ENCODE peak calls at places on chromosomes 5 and 9, in six cellular contexts. W is NCI-H2081, B is tibial artery, G is fibroblast of gingiva, X is NCI-H1105, Y is substantia nigra. S is an unnamed sample.

GRCh38 chr5:39178171-39178570 is 41.2 kb downstream of the FYB1 start:
- DNase-seq in Y (no peak), B (no peak), X (no peak), W (no peak), G (no peak), S (no peak)

GRCh38 chr9:32264171-32264862 is 120.1 kb upstream of the ACO1 start:
- DNase-seq in B (no peak), X (no peak), G (no peak), Y (no peak), W (no peak), S (peak)

GRCh38 chr9:131656356-131657030 is 83.4 kb downstream of the RAPGEF1 start:
- DNase-seq in Y (peak), W (no peak), B (peak), G (no peak), X (no peak), S (no peak)

GRCh38 chr5:73115399-73116051 is 4.8 kb upstream of the TMEM171 start:
- DNase-seq in X (no peak), Y (no peak), G (peak), B (no peak), W (no peak), S (no peak)

GRCh38 chr9:120856700-120857099 is 14.0 kb upstream of the PSMD5 start:
- DNase-seq in Y (no peak), G (no peak), B (no peak), X (no peak), W (peak), S (no peak)

GRCh38 chr9:92180669-92181181 is 65.5 kb upstream of the SPTLC1 start:
- DNase-seq in X (no peak), B (no peak), W (no peak), G (peak), Y (no peak), S (peak)

GRCh38 chr5:139711067-139711851 is 63.1 kb downstream of the CXXC5 start:
- DNase-seq in B (no peak), W (no peak), X (no peak), G (peak), Y (peak), S (peak)

GRCh38 chr5:6812800-6813731 is 99.8 kb downstream of the TENT4A start:
- DNase-seq in W (peak), X (peak), G (peak), B (peak), Y (no peak), S (no peak)

GRCh38 chr5:116097301-116097700 is 12.5 kb downstream of the COMMD10 start:
- DNase-seq in G (no peak), Y (no peak), X (no peak), W (no peak), B (no peak), S (no peak)

GRCh38 chr5:72268753-72269410 is 51.2 kb downstream of the MRPS27 start:
- DNase-seq in X (no peak), Y (no peak), G (peak), B (peak), W (peak), S (peak)

GRCh38 chr9:278651-279050 is 64.0 kb downstream of the DOCK8 start:
- DNase-seq in G (no peak), X (no peak), W (no peak), B (no peak), Y (no peak), S (no peak)

GRCh38 chr9:72193478-72193881 is 44.2 kb downstream of the GDA start:
- DNase-seq in Y (no peak), G (no peak), W (no peak), B (no peak), X (no peak), S (no peak)

GRCh38 chr5:105639511-105639910 is 2031.2 kb downstream of the EFNA5 start:
- DNase-seq in X (no peak), G (no peak), B (no peak), Y (no peak), W (no peak), S (no peak)

GRCh38 chr5:134547999-134548626 is 22.6 kb downstream of the JADE2 start:
- DNase-seq in Y (no peak), B (no peak), W (no peak), G (no peak), X (no peak), S (no peak)

GRCh38 chr5:40781843-40782409 is 16.2 kb downstream of the PRKAA1 start:
- DNase-seq in G (peak), Y (no peak), W (no peak), B (peak), X (no peak), S (no peak)

GRCh38 chr5:143014017-143014651 is 244.0 kb downstream of the ARHGAP26 start:
- DNase-seq in Y (no peak), B (no peak), W (no peak), X (no peak), G (no peak), S (peak)

GRCh38 chr5:112642885-112643284 is 94.8 kb upstream of the APC start:
- DNase-seq in G (no peak), X (no peak), Y (no peak), W (no peak), B (no peak), S (no peak)

GRCh38 chr9:13810510-13810909 is 503.4 kb downstream of the NFIB start:
- DNase-seq in B (no peak), W (no peak), G (no peak), X (no peak), Y (no peak), S (no peak)

GRCh38 chr9:91427873-91428272 is 4.2 kb upstream of the NFIL3 start:
- DNase-seq in Y (no peak), X (no peak), G (peak), B (no peak), W (no peak), S (no peak)

GRCh38 chr5:57600321-57600720 is 117.7 kb upstream of the ACTBL2 start:
- DNase-seq in W (no peak), G (no peak), Y (no peak), X (no peak), B (no peak), S (no peak)

GRCh38 chr9:102087141-102087540 is 348.7 kb upstream of the GRIN3A start:
- DNase-seq in W (no peak), B (no peak), Y (no peak), X (no peak), G (no peak), S (no peak)

GRCh38 chr9:115938479-115938878 is 215.1 kb upstream of the PAPPA start:
- DNase-seq in B (no peak), G (no peak), Y (no peak), W (no peak), X (no peak), S (no peak)

GRCh38 chr9:105455836-105456475 is 8.1 kb downstream of the FSD1L start:
- DNase-seq in B (no peak), G (no peak), Y (no peak), W (no peak), X (no peak), S (no peak)

GRCh38 chr9:114968710-114969109 is 38.3 kb upstream of the TNFSF8 start:
- DNase-seq in Y (no peak), G (peak), W (no peak), X (no peak), B (no peak), S (no peak)

GRCh38 chr9:13360188-13360587 is 80.7 kb upstream of the MPDZ start:
- DNase-seq in X (no peak), B (no peak), W (no peak), G (no peak), Y (no peak), S (no peak)

GRCh38 chr5:74072646-74073045 is 446.6 kb downstream of the ARHGEF28 start:
- DNase-seq in X (no peak), Y (no peak), B (no peak), W (no peak), G (no peak), S (no peak)

GRCh38 chr5:150208187-150209015 is 18.5 kb downstream of the SLC6A7 start:
- DNase-seq in X (no peak), B (no peak), W (no peak), G (no peak), Y (no peak), S (no peak)

GRCh38 chr5:124754206-124754927 is 7.9 kb upstream of the ZNF608 start:
- DNase-seq in B (no peak), G (no peak), X (peak), Y (no peak), W (peak), S (peak)

GRCh38 chr5:126449751-126450271 is 26.6 kb downstream of the GRAMD2B start:
- DNase-seq in G (peak), X (no peak), B (no peak), W (no peak), Y (no peak), S (no peak)

GRCh38 chr9:138047469-138048040 is 170.0 kb downstream of the CACNA1B start:
- DNase-seq in Y (no peak), B (no peak), W (no peak), X (no peak), G (no peak), S (no peak)

GRCh38 chr5:80874162-80874561 is 86.0 kb upstream of the RASGRF2 start:
- DNase-seq in B (no peak), G (no peak), Y (no peak), X (no peak), W (no peak), S (no peak)

GRCh38 chr5:35308391-35308790 is 78.1 kb upstream of the PRLR start:
- DNase-seq in G (no peak), Y (no peak), B (no peak), X (no peak), W (no peak), S (no peak)

GRCh38 chr9:91273853-91274552 is 87.7 kb downstream of the AUH start:
- DNase-seq in X (no peak), Y (no peak), G (peak), B (no peak), W (no peak), S (no peak)

GRCh38 chr5:180648658-180649296 is 623 bp downstream of the FLT4 start:
- DNase-seq in Y (no peak), X (no peak), G (no peak), B (no peak), W (no peak), S (no peak)

GRCh38 chr5:154162475-154163217 is 27.9 kb upstream of the GALNT10 start:
- DNase-seq in Y (no peak), B (no peak), G (no peak), X (no peak), W (no peak), S (no peak)

GRCh38 chr9:23492126-23493002 is 333.7 kb downstream of the ELAVL2 start:
- DNase-seq in G (no peak), X (peak), Y (no peak), B (no peak), W (peak), S (peak)

GRCh38 chr9:118360036-118360435 is 655.8 kb downstream of the TLR4 start:
- DNase-seq in Y (no peak), W (no peak), B (no peak), X (no peak), G (no peak), S (no peak)

GRCh38 chr5:83844320-83845068 is 123.8 kb upstream of the HAPLN1 start:
- DNase-seq in B (no peak), X (no peak), Y (no peak), W (no peak), G (peak), S (no peak)

GRCh38 chr5:14579246-14579645 is 2.3 kb upstream of the OTULINL start:
- DNase-seq in W (no peak), Y (no peak), X (no peak), G (no peak), B (no peak), S (no peak)

S was measured in NCI-H146.